ENCODE peak calls at places on chromosomes 7 and 10, in five cellular contexts. Z, L, M, A and E are unnamed samples.
A peak's percentile ranks its signal among the peaks of the same experiment; 100 is the strongest.

GRCh38 chr7:98646465-98646864 is 29.4 kb downstream of the NPTX2 start:
- DNase-seq in Z (no peak), L (no peak), M (no peak), A (no peak), E (no peak)

GRCh38 chr10:85527610-85528317 is 838.8 kb downstream of the GRID1 start:
- DNase-seq in Z (no peak), L (no peak), M (no peak), A (no peak), E (peak; percentile 80)

GRCh38 chr10:73413108-73413527 is 740 bp downstream of the ANXA7 start:
- DNase-seq in Z (no peak), L (peak; percentile 51), M (peak; percentile 96), A (peak; percentile 65), E (no peak)

GRCh38 chr10:100976906-100977305 is 7.6 kb downstream of the SEMA4G start:
- DNase-seq in Z (no peak), L (no peak), M (peak; percentile 34), A (no peak), E (no peak)

GRCh38 chr10:101062231-101063161 is 707 bp downstream of the KAZALD1 start:
- DNase-seq in Z (peak; percentile 43), L (no peak), M (peak; percentile 65), A (peak; percentile 87), E (no peak)

GRCh38 chr7:48171190-48171589 is at the start of gene ABCA13:
- DNase-seq in Z (peak; percentile 43), L (no peak), M (no peak), A (no peak), E (peak; percentile 83)

GRCh38 chr7:143299840-143300239 is 11.7 kb downstream of the CASP2 start:
- DNase-seq in Z (no peak), L (peak; percentile 23), M (peak; percentile 52), A (peak; percentile 55), E (no peak)

GRCh38 chr7:1275685-1276424 is 43.2 kb downstream of the UNCX start:
- DNase-seq in Z (no peak), L (no peak), M (no peak), A (no peak), E (no peak)

GRCh38 chr10:76401006-76401405 is 969.6 kb downstream of the LRMDA start:
- DNase-seq in Z (no peak), L (no peak), M (no peak), A (no peak), E (no peak)

GRCh38 chr7:2245883-2246679 is 4.1 kb downstream of the NUDT1 start:
- DNase-seq in Z (no peak), L (no peak), M (no peak), A (no peak), E (no peak)

GRCh38 chr10:56505555-56505954 is 144.5 kb upstream of the ZWINT start:
- DNase-seq in Z (no peak), L (no peak), M (no peak), A (no peak), E (no peak)

GRCh38 chr10:117960345-117960744 is 86.4 kb downstream of the RAB11FIP2 start:
- DNase-seq in Z (peak; percentile 52), L (no peak), M (peak; percentile 11), A (no peak), E (peak; percentile 8)

GRCh38 chr10:23203369-23204325 is 11.5 kb downstream of the PTF1A start:
- DNase-seq in Z (no peak), L (no peak), M (no peak), A (no peak), E (no peak)

GRCh38 chr7:43278088-43278644 is 165.7 kb downstream of the HECW1 start:
- DNase-seq in Z (no peak), L (no peak), M (no peak), A (no peak), E (peak; percentile 6)

GRCh38 chr10:130635528-130635927 is 499.3 kb downstream of the GLRX3 start:
- DNase-seq in Z (no peak), L (no peak), M (no peak), A (no peak), E (no peak)

GRCh38 chr10:46325021-46325420 is 38.2 kb downstream of the ANTXRL start:
- DNase-seq in Z (peak; percentile 14), L (no peak), M (peak; percentile 18), A (peak; percentile 36), E (no peak)

GRCh38 chr7:135980665-135981180 is 3.6 kb upstream of the MTPN start:
- DNase-seq in Z (peak; percentile 39), L (no peak), M (peak; percentile 38), A (peak; percentile 82), E (peak; percentile 54)

DNA sequence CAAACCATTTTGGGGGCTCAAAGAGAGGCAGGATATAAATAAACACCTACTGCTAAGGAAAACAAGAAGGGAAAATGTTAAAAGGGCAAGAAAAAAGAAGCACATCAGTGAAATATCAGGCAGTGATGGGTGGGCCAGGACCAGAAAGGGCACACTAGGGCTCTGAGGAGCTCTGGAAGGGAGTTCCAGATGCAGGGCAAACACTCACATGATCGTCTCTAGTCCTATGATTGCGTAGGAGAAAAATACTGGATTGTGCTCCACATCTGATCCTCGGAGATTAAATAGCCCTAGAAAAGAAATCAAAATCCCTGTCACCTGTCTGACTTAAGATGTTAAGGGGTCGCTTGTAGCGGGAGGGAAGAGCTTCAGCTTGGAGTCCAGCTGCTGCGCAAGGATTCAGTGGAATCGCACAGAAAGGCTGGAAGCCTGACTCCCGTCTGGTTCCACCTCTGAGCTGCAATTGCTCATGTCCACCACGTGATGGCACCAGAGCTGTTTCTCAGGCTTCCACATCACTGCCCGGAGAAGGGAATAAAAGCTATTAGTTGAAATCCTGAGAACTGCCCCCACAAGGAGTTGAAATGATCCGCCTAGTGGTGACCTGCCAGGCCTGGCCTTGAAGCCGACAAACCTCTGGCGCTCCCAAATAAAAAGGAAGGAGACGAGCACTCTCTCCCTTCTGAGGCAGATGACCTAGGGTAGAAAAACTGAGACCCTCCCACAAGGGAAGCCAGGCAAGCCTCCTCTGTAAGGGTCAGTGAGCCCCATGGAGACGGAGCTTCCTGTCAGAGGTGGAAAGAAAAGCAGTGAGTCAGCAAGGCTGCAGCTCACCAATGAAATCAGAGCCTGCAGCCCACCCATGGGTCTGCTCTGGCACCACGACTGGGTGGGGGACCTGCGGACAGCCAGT is 39.2 kb downstream of the XPNPEP1 start:
- DNase-seq in Z (peak; percentile 90), L (peak; percentile 88), M (peak; percentile 82), A (peak; percentile 81), E (peak; percentile 72)
- H2AFZ ChIP-seq in Z (peak overlapping the region; percentile 75), L (no peak overlapping the region), M (no peak overlapping the region), A (no peak overlapping the region), E (peak overlapping the region; percentile 65)

DNA sequence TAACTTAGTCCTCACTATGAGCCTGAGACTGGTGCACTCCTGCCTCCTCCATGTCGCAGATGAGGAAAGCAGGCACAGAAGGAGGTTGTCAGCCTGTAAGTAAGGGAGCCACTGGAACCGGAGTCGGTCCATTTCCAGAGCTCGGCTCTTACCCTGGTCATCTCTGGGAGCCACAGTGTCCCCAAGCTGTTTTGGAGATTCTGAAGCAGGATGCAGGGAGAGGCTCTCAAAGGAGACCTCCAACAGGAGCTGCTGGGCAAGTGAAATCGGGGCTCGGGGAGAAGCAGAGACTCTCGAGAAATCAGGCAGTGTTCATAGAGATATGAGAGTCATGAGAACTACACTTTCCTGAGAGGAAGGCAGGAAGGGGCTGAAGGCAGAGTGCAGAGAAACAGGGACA is 39.0 kb downstream of the VSTM4 start:
- DNase-seq in Z (no peak), L (no peak), M (no peak), A (no peak), E (no peak)
- H3K4me1 ChIP-seq in Z (peaks cover under 1% of the 10 kb centered on the region), L (no peaks in the 10 kb centered on the region), M (no peaks in the 10 kb centered on the region), A (peaks cover 52% of the 10 kb centered on the region), E (peaks cover 8% of the 10 kb centered on the region)

GRCh38 chr10:79349072-79349491 is 1.8 kb downstream of the PPIF start:
- DNase-seq in Z (no peak), L (no peak), M (no peak), A (no peak), E (no peak)

GRCh38 chr10:79350407-79351154 is 3.3 kb downstream of the PPIF start:
- DNase-seq in Z (no peak), L (no peak), M (no peak), A (no peak), E (no peak)

GRCh38 chr10:79348640-79348988 is 1.3 kb downstream of the PPIF start:
- DNase-seq in Z (no peak), L (no peak), M (no peak), A (no peak), E (no peak)

GRCh38 chr10:79351332-79351731 is 4.1 kb downstream of the PPIF start:
- DNase-seq in Z (no peak), L (no peak), M (no peak), A (no peak), E (no peak)

GRCh38 chr10:79349766-79350406 is 2.6 kb downstream of the PPIF start:
- DNase-seq in Z (no peak), L (no peak), M (no peak), A (no peak), E (peak; percentile 50)
- H3K4me3 ChIP-seq in Z (no peak overlapping the region), L (no peak overlapping the region), M (peak overlapping the region; percentile 69), A (no peak overlapping the region), E (no peak overlapping the region)

GRCh38 chr10:128614206-128614605 is 488.0 kb upstream of the MKI67 start:
- DNase-seq in Z (no peak), L (no peak), M (no peak), A (no peak), E (no peak)
- H2AFZ ChIP-seq in Z (no peak overlapping the region), L (no peak overlapping the region), M (no peak overlapping the region), A (no peak overlapping the region), E (no peak overlapping the region)

GRCh38 chr10:24979685-24980084 is 27.3 kb upstream of the PRTFDC1 start:
- DNase-seq in Z (no peak), L (no peak), M (no peak), A (no peak), E (no peak)

GRCh38 chr10:24983946-24984345 is 31.5 kb upstream of the PRTFDC1 start:
- DNase-seq in Z (no peak), L (no peak), M (no peak), A (no peak), E (no peak)

GRCh38 chr10:24982294-24983064 is 30.1 kb upstream of the PRTFDC1 start:
- DNase-seq in Z (no peak), L (no peak), M (no peak), A (no peak), E (no peak)

DNA sequence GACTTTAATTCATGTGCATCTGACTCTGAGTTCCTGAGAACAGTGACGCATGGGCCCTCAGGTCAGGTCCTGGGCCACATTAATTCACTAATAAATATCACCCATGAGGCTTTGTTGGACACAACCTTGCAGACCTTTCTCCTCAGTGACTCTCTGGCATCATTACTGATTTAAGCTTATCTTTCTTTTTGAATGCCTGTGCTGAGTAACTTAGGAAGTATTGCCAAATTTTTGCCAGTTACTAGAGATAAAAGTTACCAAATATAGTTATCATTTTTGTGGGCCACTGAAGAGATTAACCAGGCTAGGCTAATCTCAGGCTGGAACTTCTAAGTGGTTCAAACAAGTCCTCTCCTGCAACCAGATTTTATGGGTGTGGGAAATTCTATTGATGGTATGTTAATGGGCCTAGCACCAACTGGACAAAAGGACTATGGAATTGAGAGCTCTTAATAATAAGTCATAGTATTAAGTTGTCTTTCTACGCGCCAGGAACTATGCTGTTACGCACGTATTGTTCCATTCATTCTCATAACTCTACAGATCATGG is 28.8 kb upstream of the PRTFDC1 start:
- DNase-seq in Z (no peak), L (no peak), M (no peak), A (no peak), E (no peak)
- H3K4me1 ChIP-seq in Z (no peaks in the 10 kb centered on the region), L (no peaks in the 10 kb centered on the region), M (no peaks in the 10 kb centered on the region), A (no peaks in the 10 kb centered on the region), E (no peaks in the 10 kb centered on the region)